ENCODE peak calls at places on chromosomes 2 and 18, in six cellular contexts. W, T, A, X, F and V are unnamed samples.

GRCh38 chr2:192190474-192190873 is 4.3 kb downstream of the TMEFF2 start:
- DNase-seq in X (no peak), A (no peak), F (no peak), T (peak; percentile 23), W (peak; percentile 32), V (no peak)

GRCh38 chr2:174614261-174614660 is 16.7 kb upstream of the WIPF1 start:
- DNase-seq in W (peak; percentile 93), F (no peak), T (no peak), X (no peak), A (no peak), V (no peak)

GRCh38 chr2:218286570-218287459 is 5.5 kb downstream of the TMBIM1 start:
- DNase-seq in W (peak; percentile 95), T (peak; percentile 92), A (peak; percentile 78), F (peak; percentile 78), X (peak; percentile 95), V (peak; percentile 81)

GRCh38 chr2:29777164-29777563 is 144.2 kb downstream of the ALK start:
- DNase-seq in A (no peak), W (peak; percentile 14), X (peak; percentile 10), T (peak; percentile 21), F (no peak), V (no peak)

GRCh38 chr2:55051026-55051866 is 995 bp upstream of the RTN4 start:
- DNase-seq in W (peak; percentile 99), X (peak; percentile 93), F (peak; percentile 58), T (peak; percentile 97), A (peak; percentile 14), V (no peak)

GRCh38 chr2:20574930-20575329 is 76.0 kb downstream of the HS1BP3 start:
- DNase-seq in A (no peak), W (no peak), F (no peak), T (no peak), X (no peak), V (no peak)

GRCh38 chr18:55076643-55077218 is 117.5 kb upstream of the CCDC68 start:
- DNase-seq in X (no peak), T (no peak), W (no peak), F (no peak), A (no peak), V (no peak)

GRCh38 chr2:111930875-111931274 is 32.5 kb downstream of the MERTK start:
- DNase-seq in X (peak; percentile 69), F (no peak), W (peak; percentile 88), A (no peak), T (no peak), V (no peak)

GRCh38 chr2:153096272-153096671 is 377.9 kb downstream of the ARL6IP6 start:
- DNase-seq in A (no peak), F (no peak), W (no peak), T (no peak), X (no peak), V (no peak)

GRCh38 chr18:8001711-8002110 is 434.6 kb downstream of the PTPRM start:
- DNase-seq in T (no peak), F (no peak), X (no peak), W (no peak), A (no peak), V (no peak)

GRCh38 chr2:170554278-170554955 is 160.7 kb upstream of the SP5 start:
- DNase-seq in X (no peak), W (peak; percentile 72), A (no peak), F (no peak), T (no peak), V (no peak)